ENCODE peak calls at places on chromosome 10, in seven cellular contexts. M is activated CD8-positive, alpha-beta T cell treated with anti-CD3 and anti-CD28 coated beads for 36 hours; N is PC-9; G is A549; Z is epithelial cell of esophagus; J is HFF-Myc; K is heart left ventricle. X is an unnamed sample.

GRCh38 chr10:86785021-86785420 is 28.6 kb downstream of the BMPR1A start:
- DNase-seq in M (no peak), N (no peak), G (no peak), J (no peak), Z (peak), K (no peak), X (no peak)

GRCh38 chr10:20314431-20314830 is 498.2 kb downstream of the PLXDC2 start:
- DNase-seq in J (no peak), Z (no peak), G (no peak), K (no peak), N (no peak), M (no peak), X (no peak)

GRCh38 chr10:59346321-59346720 is 16.0 kb downstream of the FAM13C start:
- DNase-seq in K (no peak), M (no peak), N (no peak), J (no peak), G (no peak), Z (no peak), X (no peak)

GRCh38 chr10:102419561-102420442 is 834 bp upstream of the FBXL15 start:
- DNase-seq in G (peak), K (no peak), N (peak), Z (no peak), J (no peak), M (peak), X (no peak)

GRCh38 chr10:86044029-86044428 is 322.6 kb downstream of the GRID1 start:
- DNase-seq in G (no peak), M (no peak), K (no peak), J (no peak), Z (no peak), N (no peak), X (no peak)

GRCh38 chr10:80444646-80445319 is 9.3 kb upstream of the TSPAN14 start:
- DNase-seq in N (peak), K (peak), J (peak), Z (peak), M (peak), G (peak), X (no peak)

GRCh38 chr10:21141946-21142345 is 244.8 kb upstream of the NEBL start:
- DNase-seq in J (no peak), M (no peak), K (no peak), Z (no peak), G (no peak), N (no peak), X (no peak)

GRCh38 chr10:112732277-112732891 is 217.7 kb upstream of the TCF7L2 start:
- DNase-seq in Z (peak), N (no peak), G (no peak), M (no peak), K (no peak), J (no peak), X (no peak)

GRCh38 chr10:112783653-112784426 is 166.2 kb upstream of the TCF7L2 start:
- DNase-seq in N (no peak), G (no peak), J (no peak), Z (peak), K (no peak), M (no peak), X (no peak)

GRCh38 chr10:308101-308500 is 172.8 kb downstream of the ZMYND11 start:
- DNase-seq in G (no peak), K (no peak), Z (no peak), J (no peak), N (no peak), M (no peak), X (no peak)

GRCh38 chr10:121539757-121540156 is 58.5 kb downstream of the FGFR2 start:
- DNase-seq in K (no peak), M (no peak), G (no peak), J (no peak), Z (no peak), N (no peak), X (no peak)

DNA sequence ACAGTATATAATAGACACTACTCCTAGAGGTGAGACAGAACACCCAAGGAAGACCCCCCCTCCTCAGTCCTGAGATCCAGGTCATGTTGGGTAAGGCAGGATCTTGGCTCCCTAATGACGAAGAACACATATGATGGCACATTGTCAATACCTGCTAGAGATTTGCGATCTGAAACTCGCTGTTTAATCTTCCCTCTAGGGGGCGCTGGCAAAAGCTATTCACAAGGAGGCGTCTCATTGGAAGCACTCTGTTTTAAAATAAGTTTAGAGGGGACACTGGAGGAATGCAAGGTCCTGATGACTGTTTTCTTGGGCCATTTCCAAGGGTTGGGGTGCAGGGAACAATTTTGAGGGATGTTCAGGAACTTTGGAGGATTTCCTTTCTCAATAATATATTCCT is 1013.7 kb upstream of the MBL2 start:
- DNase-seq in K (no peak), J (no peak), G (no peak), Z (peak), N (no peak), M (no peak), X (no peak)
- TF ChIP-seq CTCF in K (no peak), J (peak), G (no peak), Z (peak), N (peak), M (no peak), X (peak)

DNA sequence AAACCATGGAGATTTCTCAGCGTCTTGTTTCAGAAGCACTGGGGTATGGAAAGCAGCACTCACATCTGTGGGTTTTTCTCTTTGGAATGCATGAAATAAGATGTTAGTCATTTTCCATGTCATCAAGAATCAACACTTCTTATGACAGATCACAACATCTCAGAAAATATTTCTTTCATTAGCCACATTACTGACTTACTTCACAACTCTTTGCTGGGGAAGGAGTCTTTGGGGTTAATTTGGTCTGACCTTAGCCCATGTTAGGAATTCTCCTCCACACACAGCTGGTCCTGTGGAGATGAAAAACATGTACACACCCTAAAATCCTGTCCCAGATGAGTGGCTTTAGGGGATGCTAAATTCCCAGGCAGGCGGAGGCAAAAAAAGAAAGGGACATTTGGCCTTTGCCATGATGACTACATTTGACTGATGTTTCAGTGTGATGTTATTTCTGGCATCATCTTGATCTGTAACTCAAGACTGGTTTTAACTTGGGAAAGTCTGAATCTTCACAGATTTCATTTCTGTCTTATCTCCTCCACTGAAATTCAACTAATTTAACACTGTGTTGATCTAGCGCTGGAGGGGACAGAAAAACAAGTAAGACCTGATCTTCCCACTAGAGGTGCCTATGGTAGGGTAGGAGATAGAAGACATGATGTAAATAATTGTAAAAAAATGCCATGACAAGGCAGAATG is 363.2 kb downstream of the PRPF18 start:
- DNase-seq in G (no peak), M (no peak), K (no peak), N (no peak), Z (peak), J (no peak), X (no peak)
- TF ChIP-seq CTCF in G (no peak), M (no peak), K (no peak), N (no peak), Z (no peak), J (no peak), X (no peak)

DNA sequence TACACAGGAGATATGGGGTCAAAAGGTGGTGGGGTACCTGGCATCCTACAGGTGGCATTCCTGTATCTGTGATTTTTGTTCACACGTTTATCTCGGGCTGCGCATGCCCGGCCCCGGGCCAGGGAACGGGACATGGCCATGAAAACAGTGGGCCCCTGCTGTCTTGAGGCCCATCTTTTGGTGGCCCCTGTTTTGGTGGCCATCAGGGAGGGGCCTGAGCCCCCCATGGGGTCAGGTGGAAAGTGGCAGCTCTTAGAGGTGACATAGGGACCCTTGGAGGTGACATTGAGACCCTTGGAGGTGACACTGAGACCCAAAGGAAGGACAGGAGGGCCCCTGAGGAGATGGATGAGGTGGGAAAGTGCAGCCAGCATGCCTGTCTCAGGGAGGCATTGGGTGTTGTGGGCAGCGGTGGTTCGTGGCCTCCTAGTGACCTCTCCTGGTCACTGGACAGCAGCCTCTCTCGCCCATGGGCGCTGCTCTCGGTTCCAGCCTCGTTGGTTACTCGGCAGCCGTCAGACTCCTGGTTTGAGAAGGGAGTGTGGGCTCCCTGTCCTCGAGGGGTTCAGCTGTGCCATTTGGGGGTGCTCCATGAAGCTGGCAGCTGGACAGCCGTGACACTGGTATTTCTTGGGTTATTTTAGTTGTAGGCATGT is 39.9 kb downstream of the INPP5A start:
- DNase-seq in G (no peak), K (no peak), Z (no peak), N (no peak), J (no peak), M (no peak), X (no peak)
- TF ChIP-seq CTCF in G (peak), K (peak), Z (no peak), N (no peak), J (no peak), M (no peak), X (peak)

DNA sequence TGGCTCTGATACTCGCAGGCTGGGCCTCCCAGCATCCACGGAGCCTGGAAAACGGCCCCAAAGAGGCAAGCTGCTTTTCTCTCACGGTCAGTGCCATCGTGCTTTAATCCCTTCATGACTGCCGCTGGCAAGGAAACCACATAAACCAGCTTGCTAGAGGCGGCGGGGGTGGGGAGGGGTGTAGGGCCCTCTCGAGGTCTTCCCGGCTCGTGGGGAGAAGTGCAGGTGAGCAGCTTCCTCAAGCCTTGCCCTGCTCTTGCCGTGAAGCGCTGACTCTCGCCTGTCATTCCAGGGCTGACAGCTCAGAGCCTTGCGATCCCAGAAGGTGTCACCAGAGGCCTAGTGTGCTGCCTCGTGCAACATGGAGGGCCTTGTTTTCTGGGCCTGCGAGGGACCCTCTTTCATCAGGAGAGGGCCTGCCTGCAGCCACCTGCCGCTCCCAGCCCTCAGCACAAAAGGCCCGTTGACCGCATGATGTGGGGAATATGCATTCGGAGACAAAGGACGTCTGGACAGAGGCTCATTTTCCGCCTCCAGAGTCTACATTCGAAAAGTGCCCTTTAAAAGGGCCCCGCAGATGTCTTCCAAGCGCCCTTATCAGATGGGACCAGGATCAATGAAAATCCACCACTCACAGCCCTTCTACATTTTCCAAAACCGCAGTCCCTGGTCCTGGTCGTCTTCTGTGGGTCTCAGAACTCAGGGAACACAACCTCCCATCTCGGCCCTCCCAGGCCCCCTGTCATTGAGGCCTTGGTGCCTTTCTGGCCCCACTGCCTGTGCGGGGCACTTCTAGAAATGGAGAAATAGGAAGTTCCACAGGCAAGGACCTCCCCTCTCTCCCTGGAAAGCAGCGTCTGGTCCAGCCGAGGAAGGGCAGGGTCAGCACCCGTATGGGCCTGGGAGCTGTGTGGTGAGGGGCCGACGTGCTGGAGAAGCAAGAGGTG is 58.7 kb downstream of the ZRANB1 start:
- DNase-seq in Z (peak), N (no peak), G (no peak), K (peak), M (no peak), J (no peak), X (no peak)
- TF ChIP-seq CTCF in Z (peak), N (no peak), G (no peak), K (peak), M (no peak), J (no peak), X (peak)

DNA sequence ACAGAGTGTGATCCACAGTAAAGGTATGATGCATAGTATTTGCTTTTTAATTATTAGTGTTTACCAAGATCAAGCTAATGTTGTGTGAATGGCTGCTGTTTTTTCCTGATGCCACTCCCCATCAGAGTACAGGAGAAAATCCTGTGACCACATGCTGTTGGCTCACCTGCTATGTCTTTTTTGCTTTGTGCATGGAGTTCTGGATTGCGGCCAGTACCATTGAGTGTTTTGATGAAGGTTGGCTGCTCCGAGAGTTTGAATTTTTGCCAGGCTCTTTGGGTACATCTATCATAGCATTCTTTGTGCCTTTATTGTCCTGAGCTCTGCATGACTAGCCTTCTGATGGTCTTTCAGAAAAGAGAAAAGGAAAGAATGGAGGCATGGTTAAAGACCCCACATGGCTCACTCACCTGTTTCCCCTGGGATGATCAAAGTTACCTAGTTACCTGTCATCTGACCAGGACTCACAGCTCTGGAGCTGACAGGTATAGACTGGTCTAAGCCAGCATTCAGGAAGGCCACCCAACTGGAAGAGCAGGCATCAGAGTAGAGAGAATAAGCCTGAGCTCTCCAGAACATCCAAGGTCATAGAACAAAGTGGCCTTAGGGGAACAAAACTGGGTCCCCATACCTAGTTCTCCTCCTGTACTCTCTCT is 11.9 kb upstream of the SGPL1 start:
- DNase-seq in N (no peak), Z (peak), J (no peak), M (no peak), K (no peak), G (no peak), X (peak)
- TF ChIP-seq CTCF in N (no peak), Z (no peak), J (no peak), M (no peak), K (no peak), G (no peak), X (no peak)

GRCh38 chr10:88963318-88963717 is 10.7 kb upstream of the ACTA2 start:
- DNase-seq in M (no peak), J (no peak), K (no peak), N (no peak), G (no peak), Z (no peak), X (no peak)
- TF ChIP-seq CTCF in M (no peak), J (no peak), K (no peak), N (no peak), G (no peak), Z (no peak), X (no peak)